ENCODE peak calls at places on chromosome 1, in ten cellular contexts. L is activated CD4-positive, alpha-beta T cell treated with anti-CD3 and anti-CD28 coated beads, Interleukin-2, amount 10 ng/mL, durations not matched to agents 7 days and 5 days; Z is T47D; H is NCI-H2081; Y is neural crest cell; C is effector memory CD8-positive, alpha-beta T cell; G is GM20000; K is NCI-H1092; R is OCI-LY7; U is caudate nucleus. P is an unnamed sample.

GRCh38 chr1:219576931-219577330 is 36.0 kb downstream of the ZC3H11B start:
- DNase-seq in Z (peak), R (no peak), C (no peak), G (no peak), L (no peak), H (no peak), U (no peak), K (peak), Y (no peak), P (no peak)

GRCh38 chr1:29383972-29384371 is 147.7 kb downstream of the PTPRU start:
- DNase-seq in G (no peak), Y (no peak), Z (no peak), R (no peak), L (no peak), K (no peak), C (no peak), U (no peak), H (no peak), P (peak)

GRCh38 chr1:4495809-4496208 is 158.6 kb upstream of the AJAP1 start:
- DNase-seq in C (no peak), Y (no peak), H (no peak), G (no peak), K (no peak), U (no peak), R (peak), L (no peak), Z (no peak), P (no peak)

GRCh38 chr1:208524376-208524775 is 280.2 kb upstream of the PLXNA2 start:
- DNase-seq in H (no peak), R (no peak), G (no peak), U (no peak), C (no peak), Z (no peak), Y (no peak), L (no peak), K (no peak), P (peak)

GRCh38 chr1:177858222-177858894 is 111.5 kb downstream of the SEC16B start:
- DNase-seq in Z (no peak), Y (no peak), H (peak), L (no peak), R (no peak), C (no peak), G (no peak), U (no peak), K (peak), P (peak)

GRCh38 chr1:58785424-58786058 is 1.7 kb upstream of the JUN start:
- DNase-seq in Z (no peak), U (no peak), G (no peak), Y (peak), C (no peak), K (peak), H (peak), R (peak), L (peak), P (peak)

GRCh38 chr1:119475866-119476439 is 31.1 kb upstream of the HSD3B1 start:
- DNase-seq in Y (peak), L (peak), C (no peak), H (peak), G (peak), R (peak), U (no peak), K (peak), Z (peak), P (peak)

GRCh38 chr1:22976461-22977243 is 4.0 kb upstream of the LACTBL1 start:
- DNase-seq in Z (peak), G (peak), K (peak), U (peak), L (peak), R (peak), C (peak), Y (peak), H (peak), P (peak)

GRCh38 chr1:54968581-54968980 is 11.8 kb upstream of the TMEM61 start:
- DNase-seq in Y (no peak), G (no peak), U (no peak), C (no peak), Z (no peak), R (no peak), L (no peak), H (peak), K (peak), P (peak)

GRCh38 chr1:90074555-90075315 is 79.8 kb downstream of the ZNF326 start:
- DNase-seq in R (no peak), C (no peak), K (no peak), U (no peak), L (no peak), G (no peak), Y (no peak), Z (peak), H (no peak), P (peak)

GRCh38 chr1:24392982-24393645 is 20.5 kb downstream of the STPG1 start:
- DNase-seq in G (no peak), L (no peak), R (peak), Z (no peak), K (no peak), Y (no peak), H (peak), C (no peak), U (no peak), P (no peak)

GRCh38 chr1:14365226-14365994 is 233.1 kb upstream of the KAZN start:
- DNase-seq in G (no peak), C (no peak), K (no peak), U (no peak), R (no peak), H (no peak), Z (no peak), L (no peak), Y (no peak), P (no peak)

GRCh38 chr1:16075337-16076002 is 2.0 kb upstream of the FAM131C start:
- DNase-seq in U (peak), R (no peak), Z (no peak), L (no peak), C (no peak), Y (no peak), G (no peak), K (no peak), H (no peak), P (peak)

GRCh38 chr1:186923434-186923833 is 94.7 kb downstream of the PLA2G4A start:
- DNase-seq in G (no peak), U (no peak), R (no peak), Y (no peak), K (no peak), C (no peak), Z (no peak), H (no peak), L (no peak), P (no peak)

GRCh38 chr1:53878492-53879105 is 11.0 kb downstream of the YIPF1 start:
- DNase-seq in R (peak), G (peak), U (no peak), C (no peak), H (peak), L (peak), K (no peak), Z (peak), Y (no peak), P (peak)

GRCh38 chr1:214977133-214977532 is 105.4 kb upstream of the KCNK2 start:
- DNase-seq in R (no peak), C (no peak), L (no peak), H (no peak), Z (no peak), Y (no peak), G (no peak), K (no peak), U (no peak), P (no peak)

GRCh38 chr1:61851235-61851634 is 109.0 kb downstream of the PATJ start:
- DNase-seq in R (no peak), Y (no peak), C (no peak), G (no peak), L (no peak), U (no peak), H (no peak), Z (no peak), K (no peak), P (no peak)

GRCh38 chr1:39152923-39153322 is 51.6 kb upstream of the MACF1 start:
- DNase-seq in C (no peak), U (no peak), Y (no peak), R (no peak), G (no peak), Z (no peak), H (no peak), L (no peak), K (no peak), P (no peak)

GRCh38 chr1:51734899-51735745 is 118.2 kb downstream of the OSBPL9 start:
- DNase-seq in Y (no peak), C (no peak), K (no peak), G (no peak), H (no peak), U (no peak), R (no peak), Z (no peak), L (peak), P (peak)

GRCh38 chr1:55887103-55887712 is 672.0 kb upstream of the USP24 start:
- DNase-seq in L (no peak), Y (no peak), H (no peak), Z (no peak), C (no peak), G (no peak), U (no peak), R (no peak), K (no peak), P (no peak)

GRCh38 chr1:21559788-21560567 is 50.8 kb downstream of the ALPL start:
- DNase-seq in Z (no peak), Y (no peak), C (no peak), L (no peak), G (no peak), U (no peak), K (no peak), R (no peak), H (no peak), P (no peak)

GRCh38 chr1:40651138-40651857 is 14.2 kb downstream of the RIMS3 start:
- DNase-seq in U (peak), L (no peak), G (no peak), R (no peak), Z (peak), Y (no peak), C (no peak), H (no peak), K (no peak), P (no peak)

GRCh38 chr1:244041475-244042100 is 9.5 kb upstream of the ZBTB18 start:
- DNase-seq in L (no peak), C (no peak), G (no peak), R (no peak), K (no peak), H (no peak), Z (no peak), U (no peak), Y (no peak), P (peak)

GRCh38 chr1:90717665-90718410 is 736 bp upstream of the BARHL2 start:
- DNase-seq in U (no peak), H (peak), K (peak), G (peak), Z (no peak), C (no peak), L (no peak), R (no peak), Y (no peak), P (peak)

GRCh38 chr1:46489169-46489637 is 433 bp upstream of the DMBX1 start:
- DNase-seq in G (no peak), K (no peak), Y (no peak), Z (peak), C (no peak), U (no peak), L (no peak), R (no peak), H (no peak), P (no peak)

GRCh38 chr1:55708781-55709180 is 493.6 kb upstream of the USP24 start:
- DNase-seq in Z (no peak), K (no peak), H (no peak), C (no peak), G (no peak), U (no peak), L (no peak), Y (no peak), R (no peak), P (no peak)

GRCh38 chr1:9371391-9371935 is 78.8 kb downstream of the SPSB1 start:
- DNase-seq in Y (no peak), K (no peak), Z (no peak), G (no peak), L (no peak), R (no peak), H (no peak), C (no peak), U (no peak), P (peak)

GRCh38 chr1:229022595-229023350 is 248.1 kb upstream of the RAB4A start:
- DNase-seq in R (no peak), C (no peak), U (peak), L (no peak), Y (peak), H (no peak), G (no peak), Z (no peak), K (no peak), P (no peak)

GRCh38 chr1:15724949-15725880 is 10.8 kb upstream of the SLC25A34 start:
- DNase-seq in G (no peak), H (no peak), U (no peak), L (no peak), R (no peak), Y (no peak), K (no peak), Z (no peak), C (no peak), P (no peak)

GRCh38 chr1:182803846-182804245 is 14.3 kb downstream of the NPL start:
- DNase-seq in R (no peak), C (no peak), H (no peak), L (no peak), U (no peak), Z (no peak), G (no peak), Y (no peak), K (no peak), P (no peak)

GRCh38 chr1:162373072-162373427 is 3.6 kb downstream of the SPATA46 start:
- DNase-seq in H (no peak), C (no peak), Z (no peak), G (no peak), K (no peak), Y (no peak), U (no peak), R (no peak), L (no peak), P (no peak)

GRCh38 chr1:107793896-107794440 is 171.0 kb downstream of the VAV3 start:
- DNase-seq in H (no peak), K (no peak), G (no peak), R (no peak), U (no peak), C (no peak), L (no peak), Z (no peak), Y (no peak), P (no peak)

GRCh38 chr1:211606327-211606913 is 27.5 kb upstream of the SLC30A1 start:
- DNase-seq in Y (no peak), G (peak), R (no peak), K (no peak), U (no peak), L (peak), H (no peak), C (no peak), Z (peak), P (no peak)

GRCh38 chr1:183267646-183268431 is 81.8 kb downstream of the LAMC2 start:
- DNase-seq in R (no peak), C (no peak), H (no peak), L (no peak), Z (no peak), U (no peak), K (no peak), Y (no peak), G (no peak), P (peak)

GRCh38 chr1:85148524-85149250 is 52.1 kb downstream of the SYDE2 start:
- DNase-seq in G (peak), R (no peak), Z (no peak), L (peak), U (no peak), K (no peak), Y (no peak), H (no peak), C (no peak), P (peak)